ENCODE peak calls at places on chromosomes 7 and 10, in eight cellular contexts. One of them, this sample, is unnamed.

GRCh38 chr10:11165591-11166543 is 148.2 kb downstream of the CELF2 start:
- DNase-seq in hepatocyte: peak
- DNase-seq in anterior cingulate cortex: no peak
- DNase-seq in stimulated activated CD8-positive, alpha-beta memory T cell treated with anti-CD3 and anti-CD28 coated beads, Interleukin-15, amount 100 ng/mL, for 4 hours: no peak
- DNase-seq in mucosa of gallbladder: peak
- DNase-seq in DMS 273 treated with DMSO at 0.1 percent for 48 hours: peak
- DNase-seq in skeletal muscle cell: no peak
- DNase-seq in GM13977: peak
- DNase-seq in this sample: peak

GRCh38 chr7:48084727-48085432 is 4.2 kb upstream of the UPP1 start:
- DNase-seq in stimulated activated CD8-positive, alpha-beta memory T cell treated with anti-CD3 and anti-CD28 coated beads, Interleukin-15, amount 100 ng/mL, for 4 hours: peak
- DNase-seq in anterior cingulate cortex: no peak
- DNase-seq in skeletal muscle cell: peak
- DNase-seq in DMS 273 treated with DMSO at 0.1 percent for 48 hours: no peak
- DNase-seq in mucosa of gallbladder: peak
- DNase-seq in hepatocyte: peak
- DNase-seq in GM13977: peak
- DNase-seq in this sample: peak

GRCh38 chr10:35195361-35196306 is 69.0 kb downstream of the CREM start:
- DNase-seq in anterior cingulate cortex: peak
- DNase-seq in hepatocyte: peak
- DNase-seq in GM13977: peak
- DNase-seq in DMS 273 treated with DMSO at 0.1 percent for 48 hours: peak
- DNase-seq in stimulated activated CD8-positive, alpha-beta memory T cell treated with anti-CD3 and anti-CD28 coated beads, Interleukin-15, amount 100 ng/mL, for 4 hours: peak
- DNase-seq in skeletal muscle cell: peak
- DNase-seq in mucosa of gallbladder: peak
- DNase-seq in this sample: peak

GRCh38 chr7:80047032-80047431 is 87.6 kb upstream of the GNAI1 start:
- DNase-seq in skeletal muscle cell: no peak
- DNase-seq in anterior cingulate cortex: no peak
- DNase-seq in stimulated activated CD8-positive, alpha-beta memory T cell treated with anti-CD3 and anti-CD28 coated beads, Interleukin-15, amount 100 ng/mL, for 4 hours: no peak
- DNase-seq in DMS 273 treated with DMSO at 0.1 percent for 48 hours: no peak
- DNase-seq in hepatocyte: no peak
- DNase-seq in GM13977: no peak
- DNase-seq in mucosa of gallbladder: no peak
- DNase-seq in this sample: no peak

GRCh38 chr10:121570316-121570715 is 27.9 kb downstream of the FGFR2 start:
- DNase-seq in GM13977: no peak
- DNase-seq in stimulated activated CD8-positive, alpha-beta memory T cell treated with anti-CD3 and anti-CD28 coated beads, Interleukin-15, amount 100 ng/mL, for 4 hours: no peak
- DNase-seq in DMS 273 treated with DMSO at 0.1 percent for 48 hours: no peak
- DNase-seq in mucosa of gallbladder: no peak
- DNase-seq in hepatocyte: no peak
- DNase-seq in skeletal muscle cell: no peak
- DNase-seq in anterior cingulate cortex: no peak
- DNase-seq in this sample: no peak

GRCh38 chr7:34327681-34328080 is 330.3 kb upstream of the NPSR1 start:
- DNase-seq in hepatocyte: no peak
- DNase-seq in DMS 273 treated with DMSO at 0.1 percent for 48 hours: no peak
- DNase-seq in anterior cingulate cortex: no peak
- DNase-seq in skeletal muscle cell: no peak
- DNase-seq in GM13977: no peak
- DNase-seq in mucosa of gallbladder: no peak
- DNase-seq in stimulated activated CD8-positive, alpha-beta memory T cell treated with anti-CD3 and anti-CD28 coated beads, Interleukin-15, amount 100 ng/mL, for 4 hours: no peak
- DNase-seq in this sample: no peak

GRCh38 chr10:69335063-69335587 is 56.8 kb downstream of the HK1 start:
- DNase-seq in mucosa of gallbladder: no peak
- DNase-seq in anterior cingulate cortex: peak
- DNase-seq in GM13977: no peak
- DNase-seq in DMS 273 treated with DMSO at 0.1 percent for 48 hours: no peak
- DNase-seq in stimulated activated CD8-positive, alpha-beta memory T cell treated with anti-CD3 and anti-CD28 coated beads, Interleukin-15, amount 100 ng/mL, for 4 hours: no peak
- DNase-seq in hepatocyte: no peak
- DNase-seq in skeletal muscle cell: no peak
- DNase-seq in this sample: no peak

GRCh38 chr7:106080307-106080987 is 31.7 kb downstream of the SYPL1 start:
- DNase-seq in anterior cingulate cortex: no peak
- DNase-seq in hepatocyte: no peak
- DNase-seq in mucosa of gallbladder: no peak
- DNase-seq in DMS 273 treated with DMSO at 0.1 percent for 48 hours: no peak
- DNase-seq in stimulated activated CD8-positive, alpha-beta memory T cell treated with anti-CD3 and anti-CD28 coated beads, Interleukin-15, amount 100 ng/mL, for 4 hours: no peak
- DNase-seq in GM13977: no peak
- DNase-seq in skeletal muscle cell: no peak
- DNase-seq in this sample: no peak

GRCh38 chr10:28892818-28893547 is 215.7 kb downstream of the BAMBI start:
- DNase-seq in DMS 273 treated with DMSO at 0.1 percent for 48 hours: no peak
- DNase-seq in mucosa of gallbladder: no peak
- DNase-seq in hepatocyte: no peak
- DNase-seq in stimulated activated CD8-positive, alpha-beta memory T cell treated with anti-CD3 and anti-CD28 coated beads, Interleukin-15, amount 100 ng/mL, for 4 hours: no peak
- DNase-seq in skeletal muscle cell: peak
- DNase-seq in anterior cingulate cortex: no peak
- DNase-seq in GM13977: no peak
- DNase-seq in this sample: no peak

GRCh38 chr10:34628174-34628802 is 186.8 kb downstream of the PARD3 start:
- DNase-seq in GM13977: no peak
- DNase-seq in stimulated activated CD8-positive, alpha-beta memory T cell treated with anti-CD3 and anti-CD28 coated beads, Interleukin-15, amount 100 ng/mL, for 4 hours: no peak
- DNase-seq in skeletal muscle cell: no peak
- DNase-seq in DMS 273 treated with DMSO at 0.1 percent for 48 hours: no peak
- DNase-seq in anterior cingulate cortex: no peak
- DNase-seq in hepatocyte: peak
- DNase-seq in mucosa of gallbladder: peak
- DNase-seq in this sample: no peak

GRCh38 chr10:118850418-118851061 is 95.8 kb upstream of the CACUL1 start:
- DNase-seq in anterior cingulate cortex: no peak
- DNase-seq in stimulated activated CD8-positive, alpha-beta memory T cell treated with anti-CD3 and anti-CD28 coated beads, Interleukin-15, amount 100 ng/mL, for 4 hours: no peak
- DNase-seq in skeletal muscle cell: no peak
- DNase-seq in hepatocyte: peak
- DNase-seq in mucosa of gallbladder: no peak
- DNase-seq in DMS 273 treated with DMSO at 0.1 percent for 48 hours: peak
- DNase-seq in GM13977: peak
- DNase-seq in this sample: peak

This sample was measured in GM06990.